ENCODE peak calls at places on chromosomes 16 and 17, in nine cellular contexts. One of them, this sample, is unnamed.

GRCh38 chr16:77298638-77299360 is 99.6 kb downstream of the SYCE1L start:
- DNase-seq in H9: no peak
- DNase-seq in activated gamma-delta T cell treated with anti-CD3 and anti-CD28 coated beads, Interleukin-2, amount 50 U/mL, for 16 hours: no peak
- DNase-seq in anterior cingulate cortex: no peak
- DNase-seq in substantia nigra: no peak
- DNase-seq in ovary: no peak
- DNase-seq in AG10803: peak
- DNase-seq in suprapubic skin: no peak
- DNase-seq in myocyte: peak
- DNase-seq in this sample: peak

GRCh38 chr16:56203052-56203451 is 11.8 kb downstream of the GNAO1 start:
- DNase-seq in myocyte: peak
- DNase-seq in ovary: no peak
- DNase-seq in suprapubic skin: no peak
- DNase-seq in anterior cingulate cortex: no peak
- DNase-seq in activated gamma-delta T cell treated with anti-CD3 and anti-CD28 coated beads, Interleukin-2, amount 50 U/mL, for 16 hours: peak
- DNase-seq in substantia nigra: no peak
- DNase-seq in AG10803: no peak
- DNase-seq in H9: peak
- DNase-seq in this sample: peak

GRCh38 chr16:78962457-78962929 is 638.0 kb downstream of the MAF start:
- DNase-seq in substantia nigra: no peak
- DNase-seq in activated gamma-delta T cell treated with anti-CD3 and anti-CD28 coated beads, Interleukin-2, amount 50 U/mL, for 16 hours: no peak
- DNase-seq in ovary: no peak
- DNase-seq in H9: no peak
- DNase-seq in suprapubic skin: no peak
- DNase-seq in AG10803: no peak
- DNase-seq in myocyte: no peak
- DNase-seq in anterior cingulate cortex: no peak
- DNase-seq in this sample: no peak

GRCh38 chr17:56441331-56441730 is 152.2 kb upstream of the NOG start:
- DNase-seq in suprapubic skin: no peak
- DNase-seq in anterior cingulate cortex: no peak
- DNase-seq in activated gamma-delta T cell treated with anti-CD3 and anti-CD28 coated beads, Interleukin-2, amount 50 U/mL, for 16 hours: no peak
- DNase-seq in AG10803: peak
- DNase-seq in H9: no peak
- DNase-seq in substantia nigra: no peak
- DNase-seq in ovary: no peak
- DNase-seq in myocyte: peak
- DNase-seq in this sample: peak

GRCh38 chr17:40021471-40021961 is 6.3 kb downstream of the CSF3 start:
- DNase-seq in anterior cingulate cortex: no peak
- DNase-seq in H9: no peak
- DNase-seq in substantia nigra: no peak
- DNase-seq in ovary: peak
- DNase-seq in AG10803: peak
- DNase-seq in suprapubic skin: no peak
- DNase-seq in activated gamma-delta T cell treated with anti-CD3 and anti-CD28 coated beads, Interleukin-2, amount 50 U/mL, for 16 hours: no peak
- DNase-seq in myocyte: peak
- DNase-seq in this sample: peak

GRCh38 chr17:7176870-7177209 is 2.3 kb downstream of the ASGR1 start:
- DNase-seq in substantia nigra: no peak
- DNase-seq in ovary: no peak
- DNase-seq in anterior cingulate cortex: no peak
- DNase-seq in myocyte: no peak
- DNase-seq in AG10803: no peak
- DNase-seq in H9: peak
- DNase-seq in suprapubic skin: no peak
- DNase-seq in activated gamma-delta T cell treated with anti-CD3 and anti-CD28 coated beads, Interleukin-2, amount 50 U/mL, for 16 hours: no peak
- DNase-seq in this sample: no peak

GRCh38 chr16:68031951-68032350 is 8.9 kb downstream of the DUS2 start:
- DNase-seq in ovary: peak
- DNase-seq in myocyte: no peak
- DNase-seq in anterior cingulate cortex: no peak
- DNase-seq in substantia nigra: no peak
- DNase-seq in H9: no peak
- DNase-seq in AG10803: no peak
- DNase-seq in activated gamma-delta T cell treated with anti-CD3 and anti-CD28 coated beads, Interleukin-2, amount 50 U/mL, for 16 hours: no peak
- DNase-seq in suprapubic skin: no peak
- DNase-seq in this sample: peak

GRCh38 chr16:67040906-67041305 is 12.0 kb downstream of the CBFB start:
- DNase-seq in ovary: no peak
- DNase-seq in suprapubic skin: no peak
- DNase-seq in AG10803: peak
- DNase-seq in activated gamma-delta T cell treated with anti-CD3 and anti-CD28 coated beads, Interleukin-2, amount 50 U/mL, for 16 hours: no peak
- DNase-seq in H9: no peak
- DNase-seq in myocyte: peak
- DNase-seq in anterior cingulate cortex: no peak
- DNase-seq in substantia nigra: no peak
- DNase-seq in this sample: peak

GRCh38 chr16:48609453-48610023 is 442 bp downstream of the N4BP1 start:
- DNase-seq in activated gamma-delta T cell treated with anti-CD3 and anti-CD28 coated beads, Interleukin-2, amount 50 U/mL, for 16 hours: no peak
- DNase-seq in AG10803: peak
- DNase-seq in myocyte: peak
- DNase-seq in substantia nigra: no peak
- DNase-seq in suprapubic skin: peak
- DNase-seq in ovary: peak
- DNase-seq in anterior cingulate cortex: peak
- DNase-seq in H9: peak
- DNase-seq in this sample: peak

This sample was measured in EL.